ENCODE peak calls at places on chromosomes 6 and 20, in six cellular contexts. One of them, this sample, is unnamed.

GRCh38 chr20:24998121-24998520 is 5.6 kb upstream of the APMAP start:
- DNase-seq in T-helper 9 cell: no peak
- DNase-seq in putamen: no peak
- DNase-seq in NCI-H2029 treated with DMSO at 0.1 percent for 48 hours: no peak
- DNase-seq in NCI-H2081 treated with DMSO at 0.1 percent for 48 hours: no peak
- DNase-seq in NCI-H460: no peak
- DNase-seq in this sample: peak; percentile 27

GRCh38 chr6:22353036-22353560 is 56.3 kb upstream of the PRL start:
- DNase-seq in putamen: no peak
- DNase-seq in NCI-H2029 treated with DMSO at 0.1 percent for 48 hours: no peak
- DNase-seq in T-helper 9 cell: no peak
- DNase-seq in NCI-H2081 treated with DMSO at 0.1 percent for 48 hours: no peak
- DNase-seq in NCI-H460: no peak
- DNase-seq in this sample: no peak

GRCh38 chr6:1871936-1872335 is 262.2 kb downstream of the FOXC1 start:
- DNase-seq in NCI-H2029 treated with DMSO at 0.1 percent for 48 hours: no peak
- DNase-seq in NCI-H2081 treated with DMSO at 0.1 percent for 48 hours: no peak
- DNase-seq in T-helper 9 cell: no peak
- DNase-seq in putamen: peak; percentile 62
- DNase-seq in NCI-H460: no peak
- DNase-seq in this sample: no peak

GRCh38 chr6:65461121-65461520 is 245.9 kb downstream of the EYS start:
- DNase-seq in putamen: no peak
- DNase-seq in NCI-H2029 treated with DMSO at 0.1 percent for 48 hours: no peak
- DNase-seq in T-helper 9 cell: no peak
- DNase-seq in NCI-H460: no peak
- DNase-seq in NCI-H2081 treated with DMSO at 0.1 percent for 48 hours: no peak
- DNase-seq in this sample: no peak

GRCh38 chr6:82875573-82876185 is 190.0 kb downstream of the UBE3D start:
- DNase-seq in putamen: no peak
- DNase-seq in NCI-H2081 treated with DMSO at 0.1 percent for 48 hours: no peak
- DNase-seq in NCI-H460: peak; percentile 33
- DNase-seq in T-helper 9 cell: no peak
- DNase-seq in NCI-H2029 treated with DMSO at 0.1 percent for 48 hours: no peak
- DNase-seq in this sample: no peak

GRCh38 chr6:101401792-101402617 is 8.5 kb downstream of the GRIK2 start:
- DNase-seq in NCI-H460: no peak
- DNase-seq in putamen: no peak
- DNase-seq in T-helper 9 cell: no peak
- DNase-seq in NCI-H2081 treated with DMSO at 0.1 percent for 48 hours: no peak
- DNase-seq in NCI-H2029 treated with DMSO at 0.1 percent for 48 hours: peak; percentile 70
- DNase-seq in this sample: no peak

GRCh38 chr20:41135187-41135887 is 2.0 kb upstream of the PLCG1 start:
- DNase-seq in putamen: no peak
- DNase-seq in NCI-H2081 treated with DMSO at 0.1 percent for 48 hours: no peak
- DNase-seq in NCI-H460: peak; percentile 28
- DNase-seq in T-helper 9 cell: peak; percentile 55
- DNase-seq in NCI-H2029 treated with DMSO at 0.1 percent for 48 hours: peak; percentile 38
- DNase-seq in this sample: no peak

GRCh38 chr6:98124176-98124575 is 710.2 kb upstream of the POU3F2 start:
- DNase-seq in NCI-H460: no peak
- DNase-seq in NCI-H2081 treated with DMSO at 0.1 percent for 48 hours: no peak
- DNase-seq in NCI-H2029 treated with DMSO at 0.1 percent for 48 hours: no peak
- DNase-seq in T-helper 9 cell: no peak
- DNase-seq in putamen: no peak
- DNase-seq in this sample: no peak

GRCh38 chr6:111484655-111484974 is 1.6 kb upstream of the REV3L start:
- DNase-seq in NCI-H2029 treated with DMSO at 0.1 percent for 48 hours: peak; percentile 68
- DNase-seq in putamen: no peak
- DNase-seq in T-helper 9 cell: no peak
- DNase-seq in NCI-H460: no peak
- DNase-seq in NCI-H2081 treated with DMSO at 0.1 percent for 48 hours: no peak
- DNase-seq in this sample: no peak

GRCh38 chr6:41424370-41425058 is 89.1 kb downstream of the NCR2 start:
- DNase-seq in putamen: peak; percentile 69
- DNase-seq in T-helper 9 cell: peak; percentile 80
- DNase-seq in NCI-H460: peak; percentile 62
- DNase-seq in NCI-H2029 treated with DMSO at 0.1 percent for 48 hours: peak; percentile 79
- DNase-seq in NCI-H2081 treated with DMSO at 0.1 percent for 48 hours: no peak
- DNase-seq in this sample: peak; percentile 87

GRCh38 chr6:37236921-37237320 is 20.7 kb upstream of the TBC1D22B start:
- DNase-seq in NCI-H2081 treated with DMSO at 0.1 percent for 48 hours: no peak
- DNase-seq in NCI-H2029 treated with DMSO at 0.1 percent for 48 hours: no peak
- DNase-seq in NCI-H460: no peak
- DNase-seq in T-helper 9 cell: no peak
- DNase-seq in putamen: no peak
- DNase-seq in this sample: no peak

GRCh38 chr20:3749087-3749688 is 16.7 kb downstream of the HSPA12B start:
- DNase-seq in NCI-H2029 treated with DMSO at 0.1 percent for 48 hours: no peak
- DNase-seq in T-helper 9 cell: no peak
- DNase-seq in NCI-H460: no peak
- DNase-seq in putamen: no peak
- DNase-seq in NCI-H2081 treated with DMSO at 0.1 percent for 48 hours: no peak
- DNase-seq in this sample: no peak

GRCh38 chr20:34992751-34993417 is 37.2 kb downstream of the MYH7B start:
- DNase-seq in NCI-H460: no peak
- DNase-seq in putamen: no peak
- DNase-seq in NCI-H2029 treated with DMSO at 0.1 percent for 48 hours: no peak
- DNase-seq in T-helper 9 cell: no peak
- DNase-seq in NCI-H2081 treated with DMSO at 0.1 percent for 48 hours: no peak
- DNase-seq in this sample: no peak

GRCh38 chr6:125259354-125259736 is 42.4 kb downstream of the HDDC2 start:
- DNase-seq in putamen: no peak
- DNase-seq in T-helper 9 cell: no peak
- DNase-seq in NCI-H2081 treated with DMSO at 0.1 percent for 48 hours: no peak
- DNase-seq in NCI-H2029 treated with DMSO at 0.1 percent for 48 hours: no peak
- DNase-seq in NCI-H460: no peak
- DNase-seq in this sample: no peak

GRCh38 chr6:108961985-108962384 is 113.8 kb downstream of the ARMC2 start:
- DNase-seq in NCI-H2081 treated with DMSO at 0.1 percent for 48 hours: no peak
- DNase-seq in T-helper 9 cell: no peak
- DNase-seq in putamen: no peak
- DNase-seq in NCI-H2029 treated with DMSO at 0.1 percent for 48 hours: no peak
- DNase-seq in NCI-H460: no peak
- DNase-seq in this sample: no peak

This sample was measured in cardiac septum.